ENCODE peak calls at places on chromosomes 7 and 10, in ten cellular contexts. E is uterus; F is mucosa of gallbladder; M is stimulated activated CD4-positive, alpha-beta T cell treated with anti-CD3 and anti-CD28 coated beads, Interleukin-12 subunit alpha, Interleukin-12 subunit beta, amount 100 ng/mL, for 4 hours; O is mesenteric fat pad; N is upper lobe of right lung; Z is germinal center; R is dorsolateral prefrontal cortex; L is NCI-H1092; V is right lobe of liver. J is an unnamed sample.
A peak's percentile ranks its signal among the peaks of the same experiment; 100 is the strongest.

GRCh38 chr10:29257106-29257783 is 31.6 kb upstream of the LYZL1 start:
- DNase-seq in E (peak; percentile 90), F (peak; percentile 47), M (no peak), O (no peak), N (no peak), Z (no peak), R (no peak), L (no peak), V (no peak), J (no peak)

GRCh38 chr7:24851791-24852190 is 94.5 kb upstream of the GSDME start:
- DNase-seq in E (no peak), F (no peak), M (no peak), O (no peak), N (no peak), Z (no peak), R (no peak), L (no peak), V (no peak), J (no peak)

GRCh38 chr7:45598697-45599520 is 24.7 kb downstream of the ADCY1 start:
- DNase-seq in E (no peak), F (no peak), M (no peak), O (peak; percentile 65), N (no peak), Z (no peak), R (peak; percentile 26), L (no peak), V (no peak), J (peak; percentile 5)

GRCh38 chr10:110742801-110743200 is 98.7 kb downstream of the RBM20 start:
- DNase-seq in E (no peak), F (no peak), M (no peak), O (no peak), N (no peak), Z (no peak), R (no peak), L (no peak), V (no peak), J (no peak)

GRCh38 chr7:144454256-144455039 is 51.0 kb upstream of the NOBOX start:
- DNase-seq in E (no peak), F (no peak), M (no peak), O (no peak), N (no peak), Z (no peak), R (no peak), L (no peak), V (no peak), J (no peak)

GRCh38 chr10:54833029-54833428 is 32.0 kb upstream of the PCDH15 start:
- DNase-seq in E (no peak), F (no peak), M (no peak), O (no peak), N (no peak), Z (no peak), R (no peak), L (no peak), V (no peak), J (no peak)

GRCh38 chr7:11831383-11831726 is 643 bp downstream of the THSD7A start:
- DNase-seq in E (no peak), F (no peak), M (no peak), O (no peak), N (no peak), Z (no peak), R (no peak), L (no peak), V (no peak), J (no peak)

GRCh38 chr7:96303105-96303685 is 18.7 kb downstream of the SLC25A13 start:
- DNase-seq in E (no peak), F (peak; percentile 71), M (no peak), O (no peak), N (no peak), Z (no peak), R (no peak), L (no peak), V (peak; percentile 72), J (no peak)

GRCh38 chr7:50336909-50337703 is 32.6 kb downstream of the IKZF1 start:
- DNase-seq in E (no peak), F (no peak), M (no peak), O (no peak), N (no peak), Z (no peak), R (no peak), L (no peak), V (no peak), J (no peak)

GRCh38 chr7:55964261-55964801 is at the start of gene NIPSNAP2:
- DNase-seq in E (peak; percentile 63), F (peak; percentile 36), M (peak; percentile 68), O (no peak), N (no peak), Z (peak; percentile 80), R (no peak), L (peak; percentile 66), V (no peak), J (peak; percentile 43)

GRCh38 chr7:98354511-98355249 is 46.2 kb downstream of the BAIAP2L1 start:
- DNase-seq in E (no peak), F (peak; percentile 69), M (no peak), O (peak; percentile 74), N (peak; percentile 79), Z (no peak), R (no peak), L (no peak), V (no peak), J (no peak)

GRCh38 chr7:127683776-127684681 is 32.0 kb downstream of the SND1 start:
- DNase-seq in E (no peak), F (no peak), M (no peak), O (no peak), N (no peak), Z (peak; percentile 13), R (no peak), L (no peak), V (no peak), J (no peak)

GRCh38 chr7:78024591-78024990 is 226.0 kb downstream of the PHTF2 start:
- DNase-seq in E (no peak), F (no peak), M (no peak), O (no peak), N (no peak), Z (no peak), R (no peak), L (no peak), V (no peak), J (no peak)

GRCh38 chr10:95482501-95483248 is 78.5 kb downstream of the SORBS1 start:
- DNase-seq in E (no peak), F (no peak), M (no peak), O (no peak), N (no peak), Z (no peak), R (no peak), L (no peak), V (no peak), J (no peak)

GRCh38 chr7:4642468-4643203 is 39.5 kb upstream of the FOXK1 start:
- DNase-seq in E (no peak), F (no peak), M (no peak), O (no peak), N (no peak), Z (no peak), R (no peak), L (no peak), V (no peak), J (no peak)

GRCh38 chr7:4715385-4715770 is 33.3 kb downstream of the FOXK1 start:
- DNase-seq in E (peak; percentile 61), F (peak; percentile 38), M (no peak), O (no peak), N (peak; percentile 75), Z (no peak), R (peak; percentile 55), L (no peak), V (peak; percentile 80), J (no peak)

GRCh38 chr7:84510501-84510900 is 315.9 kb upstream of the SEMA3A start:
- DNase-seq in E (no peak), F (no peak), M (no peak), O (no peak), N (no peak), Z (no peak), R (no peak), L (no peak), V (no peak), J (no peak)

GRCh38 chr7:82017334-82017943 is 247.6 kb upstream of the HGF start:
- DNase-seq in E (no peak), F (no peak), M (no peak), O (no peak), N (no peak), Z (no peak), R (no peak), L (no peak), V (no peak), J (no peak)

GRCh38 chr7:134701272-134701671 is 54.6 kb downstream of the BPGM start:
- DNase-seq in E (no peak), F (no peak), M (no peak), O (no peak), N (no peak), Z (peak; percentile 32), R (no peak), L (peak; percentile 8), V (no peak), J (no peak)

GRCh38 chr7:157699357-157700013 is 362.7 kb downstream of the DNAJB6 start:
- DNase-seq in E (no peak), F (no peak), M (no peak), O (peak; percentile 65), N (peak; percentile 22), Z (no peak), R (peak; percentile 8), L (no peak), V (no peak), J (no peak)

GRCh38 chr10:60572511-60573194 is 183.0 kb upstream of the ANK3 start:
- DNase-seq in E (no peak), F (peak; percentile 70), M (peak; percentile 17), O (no peak), N (no peak), Z (no peak), R (peak; percentile 74), L (peak; percentile 46), V (peak; percentile 58), J (peak; percentile 40)

GRCh38 chr7:128805225-128805624 is 13.5 kb downstream of the CCDC136 start:
- DNase-seq in E (no peak), F (no peak), M (no peak), O (no peak), N (no peak), Z (no peak), R (no peak), L (no peak), V (no peak), J (no peak)

GRCh38 chr10:131888186-131888604 is 12.6 kb upstream of the PPP2R2D start:
- DNase-seq in E (no peak), F (no peak), M (no peak), O (no peak), N (no peak), Z (no peak), R (no peak), L (no peak), V (no peak), J (no peak)

GRCh38 chr10:91367558-91367957 is 42.6 kb upstream of the HECTD2 start:
- DNase-seq in E (no peak), F (no peak), M (no peak), O (no peak), N (no peak), Z (no peak), R (no peak), L (no peak), V (no peak), J (no peak)

GRCh38 chr7:30923774-30924413 is 12.2 kb downstream of the AQP1 start:
- DNase-seq in E (no peak), F (peak; percentile 8), M (no peak), O (peak; percentile 77), N (peak; percentile 47), Z (no peak), R (peak; percentile 15), L (no peak), V (peak; percentile 38), J (peak; percentile 11)

GRCh38 chr7:104790440-104790839 is 223.6 kb upstream of the KMT2E start:
- DNase-seq in E (no peak), F (no peak), M (no peak), O (no peak), N (no peak), Z (no peak), R (no peak), L (no peak), V (no peak), J (no peak)

GRCh38 chr7:38222481-38223096 is 44.5 kb downstream of the STARD3NL start:
- DNase-seq in E (no peak), F (peak; percentile 47), M (no peak), O (no peak), N (no peak), Z (peak; percentile 45), R (no peak), L (peak; percentile 21), V (no peak), J (peak; percentile 29)

GRCh38 chr10:30631188-30631587 is 1.6 kb upstream of the LYZL2 start:
- DNase-seq in E (no peak), F (no peak), M (no peak), O (no peak), N (no peak), Z (no peak), R (no peak), L (no peak), V (no peak), J (no peak)